ENCODE peak calls at places on chromosomes 1 and 21, in six cellular contexts. One of them, this sample, is unnamed.

GRCh38 chr1:18581420-18581880 is 49.2 kb upstream of the PAX7 start:
- DNase-seq in GM12891: peak
- DNase-seq in H1: no peak
- DNase-seq in K562: peak
- DNase-seq in GM12878: no peak
- DNase-seq in HepG2: no peak
- DNase-seq in this sample: peak

GRCh38 chr1:220217383-220217988 is 54.8 kb downstream of the RAB3GAP2 start:
- DNase-seq in GM12891: no peak
- DNase-seq in H1: no peak
- DNase-seq in K562: no peak
- DNase-seq in GM12878: no peak
- DNase-seq in HepG2: peak
- DNase-seq in this sample: no peak

GRCh38 chr1:223741861-223742260 is 29.5 kb downstream of the CAPN2 start:
- DNase-seq in GM12891: no peak
- DNase-seq in H1: no peak
- DNase-seq in K562: no peak
- DNase-seq in GM12878: no peak
- DNase-seq in HepG2: no peak
- DNase-seq in this sample: no peak

GRCh38 chr1:207027221-207027777 is 5.3 kb downstream of the C1orf116 start:
- DNase-seq in GM12891: no peak
- DNase-seq in H1: no peak
- DNase-seq in K562: no peak
- DNase-seq in GM12878: no peak
- DNase-seq in HepG2: no peak
- DNase-seq in this sample: no peak

GRCh38 chr1:22727873-22728272 is 17.2 kb downstream of the EPHB2 start:
- DNase-seq in GM12891: no peak
- DNase-seq in H1: no peak
- DNase-seq in K562: no peak
- DNase-seq in GM12878: no peak
- DNase-seq in HepG2: no peak
- DNase-seq in this sample: no peak

GRCh38 chr1:233636503-233636877 is 22.6 kb downstream of the KCNK1 start:
- DNase-seq in GM12891: no peak
- DNase-seq in H1: no peak
- DNase-seq in K562: peak
- DNase-seq in GM12878: no peak
- DNase-seq in HepG2: no peak
- DNase-seq in this sample: no peak

GRCh38 chr1:205701405-205701804 is 21.1 kb upstream of the SLC45A3 start:
- DNase-seq in GM12891: no peak
- DNase-seq in H1: no peak
- DNase-seq in K562: no peak
- DNase-seq in GM12878: no peak
- DNase-seq in HepG2: no peak
- DNase-seq in this sample: no peak

GRCh38 chr1:3679098-3679555 is 26.8 kb downstream of the TP73 start:
- DNase-seq in GM12891: no peak
- DNase-seq in H1: no peak
- DNase-seq in K562: no peak
- DNase-seq in GM12878: no peak
- DNase-seq in HepG2: no peak
- DNase-seq in this sample: no peak

GRCh38 chr1:35278886-35279554 is 10.5 kb downstream of the ZMYM4 start:
- DNase-seq in GM12891: no peak
- DNase-seq in H1: no peak
- DNase-seq in K562: peak
- DNase-seq in GM12878: no peak
- DNase-seq in HepG2: no peak
- DNase-seq in this sample: no peak

GRCh38 chr1:111486431-111486830 is 12.6 kb downstream of the C1orf162 start:
- DNase-seq in GM12891: no peak
- DNase-seq in H1: no peak
- DNase-seq in K562: no peak
- DNase-seq in GM12878: no peak
- DNase-seq in HepG2: no peak
- DNase-seq in this sample: no peak

GRCh38 chr1:231216515-231216914 is 24.5 kb upstream of the GNPAT start:
- DNase-seq in GM12891: no peak
- DNase-seq in H1: no peak
- DNase-seq in K562: no peak
- DNase-seq in GM12878: no peak
- DNase-seq in HepG2: no peak
- DNase-seq in this sample: no peak

GRCh38 chr1:43934279-43934985 is 831 bp downstream of the ARTN start:
- DNase-seq in GM12891: peak
- DNase-seq in H1: peak
- DNase-seq in K562: peak
- DNase-seq in GM12878: no peak
- DNase-seq in HepG2: peak
- DNase-seq in this sample: peak

GRCh38 chr1:173413271-173413707 is 63.8 kb upstream of the PRDX6 start:
- DNase-seq in GM12891: no peak
- DNase-seq in H1: no peak
- DNase-seq in K562: no peak
- DNase-seq in GM12878: no peak
- DNase-seq in HepG2: no peak
- DNase-seq in this sample: no peak

GRCh38 chr21:46454634-46455390 is 3.9 kb upstream of the DIP2A start:
- DNase-seq in GM12891: no peak
- DNase-seq in H1: no peak
- DNase-seq in K562: no peak
- DNase-seq in GM12878: no peak
- DNase-seq in HepG2: no peak
- DNase-seq in this sample: no peak
- TF ChIP-seq TAF1 in GM12891: no peak
- TF ChIP-seq TAF1 in H1: no peak
- TF ChIP-seq TAF1 in K562: no peak
- TF ChIP-seq TAF1 in GM12878: no peak
- TF ChIP-seq TAF1 in HepG2: no peak
- TF ChIP-seq TAF1 in this sample: no peak

GRCh38 chr1:155940531-155940992 is 876 bp upstream of the RXFP4 start:
- DNase-seq in GM12891: no peak
- DNase-seq in H1: no peak
- DNase-seq in K562: no peak
- DNase-seq in GM12878: no peak
- DNase-seq in HepG2: peak
- DNase-seq in this sample: no peak
- TF ChIP-seq POLR2A in GM12891: no peak
- TF ChIP-seq POLR2A in H1: no peak
- TF ChIP-seq POLR2A in K562: no peak
- TF ChIP-seq POLR2A in GM12878: no peak
- TF ChIP-seq POLR2A in HepG2: peak
- TF ChIP-seq POLR2A in this sample: no peak

DNA sequence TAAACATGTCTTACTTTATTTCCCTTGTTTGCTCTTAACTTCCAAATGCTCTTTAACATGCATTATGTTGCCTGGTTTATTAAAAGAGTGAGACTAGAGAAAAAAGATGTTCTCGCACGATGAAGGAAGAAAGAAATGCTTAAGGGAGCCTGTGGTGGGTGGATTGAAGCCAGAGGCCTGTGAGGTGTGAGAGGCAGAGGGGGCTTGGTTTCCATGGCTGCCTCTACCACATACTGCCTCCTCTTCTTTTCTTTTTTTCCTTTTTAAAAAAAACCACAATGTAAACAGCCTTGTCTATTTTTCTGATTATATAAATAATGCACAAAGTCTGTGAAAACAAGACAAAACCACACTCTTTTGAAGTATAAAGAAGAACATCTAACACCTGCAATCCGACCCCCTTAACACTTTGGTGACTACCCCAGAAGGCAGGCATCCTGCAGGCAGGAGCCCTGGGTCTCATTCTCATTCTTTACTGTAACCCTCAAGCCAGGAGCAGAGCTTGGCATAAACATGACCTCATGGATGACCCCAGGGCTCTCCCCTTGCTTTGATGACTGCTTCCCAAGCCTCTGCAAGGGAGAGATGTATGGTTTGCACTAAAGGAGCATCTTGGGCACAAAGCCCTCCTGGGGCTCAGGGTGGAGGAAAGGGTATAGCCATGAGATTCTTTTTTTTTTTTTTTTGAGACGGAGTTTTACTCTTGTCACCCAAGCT is 10.1 kb upstream of the PARP1 start:
- DNase-seq in GM12891: no peak
- DNase-seq in H1: no peak
- DNase-seq in K562: no peak
- DNase-seq in GM12878: no peak
- DNase-seq in HepG2: no peak
- DNase-seq in this sample: no peak
- TF ChIP-seq TAF1 in GM12891: no peak
- TF ChIP-seq TAF1 in H1: no peak
- TF ChIP-seq TAF1 in K562: no peak
- TF ChIP-seq TAF1 in GM12878: no peak
- TF ChIP-seq TAF1 in HepG2: no peak
- TF ChIP-seq TAF1 in this sample: no peak

GRCh38 chr1:171484760-171485374 is 463 bp upstream of the PRRC2C start:
- DNase-seq in GM12891: no peak
- DNase-seq in H1: no peak
- DNase-seq in K562: no peak
- DNase-seq in GM12878: no peak
- DNase-seq in HepG2: no peak
- DNase-seq in this sample: no peak

GRCh38 chr1:171486048-171486519 is 754 bp downstream of the PRRC2C start:
- DNase-seq in GM12891: no peak
- DNase-seq in H1: no peak
- DNase-seq in K562: no peak
- DNase-seq in GM12878: peak
- DNase-seq in HepG2: peak
- DNase-seq in this sample: peak

GRCh38 chr1:171487038-171487437 is 1.7 kb downstream of the PRRC2C start:
- DNase-seq in GM12891: no peak
- DNase-seq in H1: no peak
- DNase-seq in K562: no peak
- DNase-seq in GM12878: no peak
- DNase-seq in HepG2: no peak
- DNase-seq in this sample: no peak

GRCh38 chr1:171488190-171488929 is 3.0 kb downstream of the PRRC2C start:
- DNase-seq in GM12891: no peak
- DNase-seq in H1: no peak
- DNase-seq in K562: no peak
- DNase-seq in GM12878: no peak
- DNase-seq in HepG2: no peak
- DNase-seq in this sample: no peak

GRCh38 chr1:171485375-171486047 is at the start of gene PRRC2C:
- DNase-seq in GM12891: peak
- DNase-seq in H1: peak
- DNase-seq in K562: peak
- DNase-seq in GM12878: peak
- DNase-seq in HepG2: peak
- DNase-seq in this sample: peak
- TF ChIP-seq POLR2A in GM12891: peak
- TF ChIP-seq POLR2A in H1: peak
- TF ChIP-seq POLR2A in K562: peak
- TF ChIP-seq POLR2A in GM12878: peak
- TF ChIP-seq POLR2A in HepG2: peak
- TF ChIP-seq POLR2A in this sample: peak

DNA sequence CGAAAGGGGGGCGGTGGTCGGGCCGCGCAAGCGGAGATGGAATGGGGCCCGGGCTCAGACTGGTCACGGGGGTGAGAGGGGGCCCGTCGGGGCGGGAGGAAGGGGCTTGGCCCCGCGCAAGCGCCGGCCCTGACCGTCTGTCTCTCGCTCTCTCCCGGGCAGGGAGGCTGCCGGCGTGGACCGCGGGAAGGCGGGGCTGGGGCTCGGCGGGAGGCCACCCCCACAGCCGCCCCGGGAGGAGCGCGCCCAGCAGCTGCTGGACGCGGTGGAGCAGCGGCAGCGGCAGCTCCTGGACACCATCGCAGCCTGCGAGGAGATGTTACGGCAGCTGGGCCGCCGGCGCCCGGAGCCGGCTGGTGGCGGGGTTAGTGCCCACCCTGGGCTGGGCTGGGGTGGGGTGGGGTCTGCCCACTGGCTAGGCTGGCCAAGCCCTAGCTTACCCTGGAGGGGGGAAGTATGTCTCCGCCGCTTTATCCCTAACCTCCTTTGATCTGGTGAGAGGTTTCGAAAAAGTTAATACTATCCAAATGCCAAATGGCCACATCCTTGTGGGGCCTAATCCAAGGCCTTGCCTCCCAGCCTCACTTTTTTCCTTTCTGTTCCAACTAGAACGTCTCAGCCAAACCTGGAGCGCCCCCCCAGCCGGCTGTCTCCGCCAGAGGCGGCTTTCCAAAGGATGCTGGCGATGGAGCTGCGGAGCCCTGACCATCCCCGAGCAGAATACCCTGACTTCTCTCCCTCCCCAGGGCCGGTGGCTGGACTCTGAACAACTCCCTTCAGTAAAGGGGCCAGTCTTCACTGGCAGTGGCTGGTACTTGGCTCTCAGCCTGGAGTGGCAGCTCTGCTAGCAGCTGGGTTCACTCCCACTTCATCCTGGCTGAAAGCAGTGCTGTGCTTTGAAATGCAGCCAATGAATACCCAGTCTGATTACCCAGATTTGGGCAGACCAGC is 636 bp upstream of the YRDC start:
- DNase-seq in GM12891: no peak
- DNase-seq in H1: no peak
- DNase-seq in K562: peak
- DNase-seq in GM12878: no peak
- DNase-seq in HepG2: no peak
- DNase-seq in this sample: peak
- TF ChIP-seq TAF1 in GM12891: no peak
- TF ChIP-seq TAF1 in H1: no peak
- TF ChIP-seq TAF1 in K562: no peak
- TF ChIP-seq TAF1 in GM12878: no peak
- TF ChIP-seq TAF1 in HepG2: no peak
- TF ChIP-seq TAF1 in this sample: no peak

This sample was measured in GM12892.